ENCODE peak calls at places on chromosomes 4 and X, in nine cellular contexts. One of them, this sample, is unnamed.

GRCh38 chr4:158845166-158846041 is 76.6 kb downstream of the FNIP2 start:
- DNase-seq in IMR-90: no peak
- DNase-seq in CD4-positive, CD25-positive, alpha-beta regulatory T cell: no peak
- DNase-seq in DMS153: no peak
- DNase-seq in activated CD4-positive, alpha-beta T cell treated with anti-CD3 and anti-CD28 coated beads, Interleukin-2, amount 10 ng/mL, durations not matched to agents 7 days and 5 days: no peak
- DNase-seq in progenitor cell of endocrine pancreas: no peak
- DNase-seq in uterus: no peak
- DNase-seq in activated CD8-positive, alpha-beta memory T cell treated with anti-CD3 and anti-CD28 coated beads for 48 hours: no peak
- DNase-seq in stimulated activated CD4-positive, alpha-beta T cell treated with anti-CD3 and anti-CD28 coated beads, Interleukin-12 subunit alpha, Interleukin-12 subunit beta, amount 100 ng/mL, for 4 hours: no peak
- DNase-seq in this sample: no peak

GRCh38 chrX:10617964-10618342 is 2.4 kb downstream of the MID1 start:
- DNase-seq in IMR-90: peak
- DNase-seq in CD4-positive, CD25-positive, alpha-beta regulatory T cell: no peak
- DNase-seq in DMS153: no peak
- DNase-seq in activated CD4-positive, alpha-beta T cell treated with anti-CD3 and anti-CD28 coated beads, Interleukin-2, amount 10 ng/mL, durations not matched to agents 7 days and 5 days: no peak
- DNase-seq in progenitor cell of endocrine pancreas: no peak
- DNase-seq in uterus: no peak
- DNase-seq in activated CD8-positive, alpha-beta memory T cell treated with anti-CD3 and anti-CD28 coated beads for 48 hours: no peak
- DNase-seq in stimulated activated CD4-positive, alpha-beta T cell treated with anti-CD3 and anti-CD28 coated beads, Interleukin-12 subunit alpha, Interleukin-12 subunit beta, amount 100 ng/mL, for 4 hours: no peak
- DNase-seq in this sample: peak

GRCh38 chr4:71020611-71021010 is 27.2 kb downstream of the DCK start:
- DNase-seq in IMR-90: peak
- DNase-seq in CD4-positive, CD25-positive, alpha-beta regulatory T cell: no peak
- DNase-seq in DMS153: no peak
- DNase-seq in activated CD4-positive, alpha-beta T cell treated with anti-CD3 and anti-CD28 coated beads, Interleukin-2, amount 10 ng/mL, durations not matched to agents 7 days and 5 days: no peak
- DNase-seq in progenitor cell of endocrine pancreas: no peak
- DNase-seq in uterus: no peak
- DNase-seq in activated CD8-positive, alpha-beta memory T cell treated with anti-CD3 and anti-CD28 coated beads for 48 hours: no peak
- DNase-seq in stimulated activated CD4-positive, alpha-beta T cell treated with anti-CD3 and anti-CD28 coated beads, Interleukin-12 subunit alpha, Interleukin-12 subunit beta, amount 100 ng/mL, for 4 hours: no peak
- DNase-seq in this sample: no peak

GRCh38 chrX:3820170-3820569 is 106.7 kb upstream of the PRKX start:
- DNase-seq in IMR-90: peak
- DNase-seq in CD4-positive, CD25-positive, alpha-beta regulatory T cell: no peak
- DNase-seq in DMS153: no peak
- DNase-seq in activated CD4-positive, alpha-beta T cell treated with anti-CD3 and anti-CD28 coated beads, Interleukin-2, amount 10 ng/mL, durations not matched to agents 7 days and 5 days: no peak
- DNase-seq in progenitor cell of endocrine pancreas: no peak
- DNase-seq in uterus: no peak
- DNase-seq in activated CD8-positive, alpha-beta memory T cell treated with anti-CD3 and anti-CD28 coated beads for 48 hours: no peak
- DNase-seq in stimulated activated CD4-positive, alpha-beta T cell treated with anti-CD3 and anti-CD28 coated beads, Interleukin-12 subunit alpha, Interleukin-12 subunit beta, amount 100 ng/mL, for 4 hours: no peak
- DNase-seq in this sample: no peak

GRCh38 chr4:165096776-165097175 is 15.9 kb downstream of the TMEM192 start:
- DNase-seq in IMR-90: peak
- DNase-seq in CD4-positive, CD25-positive, alpha-beta regulatory T cell: no peak
- DNase-seq in DMS153: no peak
- DNase-seq in activated CD4-positive, alpha-beta T cell treated with anti-CD3 and anti-CD28 coated beads, Interleukin-2, amount 10 ng/mL, durations not matched to agents 7 days and 5 days: peak
- DNase-seq in progenitor cell of endocrine pancreas: no peak
- DNase-seq in uterus: no peak
- DNase-seq in activated CD8-positive, alpha-beta memory T cell treated with anti-CD3 and anti-CD28 coated beads for 48 hours: no peak
- DNase-seq in stimulated activated CD4-positive, alpha-beta T cell treated with anti-CD3 and anti-CD28 coated beads, Interleukin-12 subunit alpha, Interleukin-12 subunit beta, amount 100 ng/mL, for 4 hours: no peak
- DNase-seq in this sample: peak

GRCh38 chr4:145812902-145813301 is 125.7 kb downstream of the ZNF827 start:
- DNase-seq in IMR-90: no peak
- DNase-seq in CD4-positive, CD25-positive, alpha-beta regulatory T cell: no peak
- DNase-seq in DMS153: no peak
- DNase-seq in activated CD4-positive, alpha-beta T cell treated with anti-CD3 and anti-CD28 coated beads, Interleukin-2, amount 10 ng/mL, durations not matched to agents 7 days and 5 days: no peak
- DNase-seq in progenitor cell of endocrine pancreas: no peak
- DNase-seq in uterus: no peak
- DNase-seq in activated CD8-positive, alpha-beta memory T cell treated with anti-CD3 and anti-CD28 coated beads for 48 hours: no peak
- DNase-seq in stimulated activated CD4-positive, alpha-beta T cell treated with anti-CD3 and anti-CD28 coated beads, Interleukin-12 subunit alpha, Interleukin-12 subunit beta, amount 100 ng/mL, for 4 hours: no peak
- DNase-seq in this sample: no peak

GRCh38 chrX:124401696-124402095 is 55.3 kb downstream of the SH2D1A start:
- DNase-seq in IMR-90: no peak
- DNase-seq in CD4-positive, CD25-positive, alpha-beta regulatory T cell: no peak
- DNase-seq in DMS153: peak
- DNase-seq in activated CD4-positive, alpha-beta T cell treated with anti-CD3 and anti-CD28 coated beads, Interleukin-2, amount 10 ng/mL, durations not matched to agents 7 days and 5 days: no peak
- DNase-seq in progenitor cell of endocrine pancreas: no peak
- DNase-seq in uterus: no peak
- DNase-seq in activated CD8-positive, alpha-beta memory T cell treated with anti-CD3 and anti-CD28 coated beads for 48 hours: no peak
- DNase-seq in stimulated activated CD4-positive, alpha-beta T cell treated with anti-CD3 and anti-CD28 coated beads, Interleukin-12 subunit alpha, Interleukin-12 subunit beta, amount 100 ng/mL, for 4 hours: no peak
- DNase-seq in this sample: no peak

GRCh38 chr4:576991-577498 is 950 bp upstream of the TMEM271 start:
- DNase-seq in IMR-90: no peak
- DNase-seq in CD4-positive, CD25-positive, alpha-beta regulatory T cell: no peak
- DNase-seq in DMS153: no peak
- DNase-seq in activated CD4-positive, alpha-beta T cell treated with anti-CD3 and anti-CD28 coated beads, Interleukin-2, amount 10 ng/mL, durations not matched to agents 7 days and 5 days: no peak
- DNase-seq in progenitor cell of endocrine pancreas: no peak
- DNase-seq in uterus: no peak
- DNase-seq in activated CD8-positive, alpha-beta memory T cell treated with anti-CD3 and anti-CD28 coated beads for 48 hours: no peak
- DNase-seq in stimulated activated CD4-positive, alpha-beta T cell treated with anti-CD3 and anti-CD28 coated beads, Interleukin-12 subunit alpha, Interleukin-12 subunit beta, amount 100 ng/mL, for 4 hours: no peak
- DNase-seq in this sample: peak

GRCh38 chr4:3813151-3813905 is 47.1 kb downstream of the ADRA2C start:
- DNase-seq in IMR-90: no peak
- DNase-seq in CD4-positive, CD25-positive, alpha-beta regulatory T cell: no peak
- DNase-seq in DMS153: no peak
- DNase-seq in activated CD4-positive, alpha-beta T cell treated with anti-CD3 and anti-CD28 coated beads, Interleukin-2, amount 10 ng/mL, durations not matched to agents 7 days and 5 days: no peak
- DNase-seq in progenitor cell of endocrine pancreas: no peak
- DNase-seq in uterus: no peak
- DNase-seq in activated CD8-positive, alpha-beta memory T cell treated with anti-CD3 and anti-CD28 coated beads for 48 hours: no peak
- DNase-seq in stimulated activated CD4-positive, alpha-beta T cell treated with anti-CD3 and anti-CD28 coated beads, Interleukin-12 subunit alpha, Interleukin-12 subunit beta, amount 100 ng/mL, for 4 hours: no peak
- DNase-seq in this sample: no peak

GRCh38 chr4:37968747-37969146 is 8.5 kb downstream of the PTTG2 start:
- DNase-seq in IMR-90: no peak
- DNase-seq in CD4-positive, CD25-positive, alpha-beta regulatory T cell: no peak
- DNase-seq in DMS153: no peak
- DNase-seq in activated CD4-positive, alpha-beta T cell treated with anti-CD3 and anti-CD28 coated beads, Interleukin-2, amount 10 ng/mL, durations not matched to agents 7 days and 5 days: no peak
- DNase-seq in progenitor cell of endocrine pancreas: no peak
- DNase-seq in uterus: no peak
- DNase-seq in activated CD8-positive, alpha-beta memory T cell treated with anti-CD3 and anti-CD28 coated beads for 48 hours: no peak
- DNase-seq in stimulated activated CD4-positive, alpha-beta T cell treated with anti-CD3 and anti-CD28 coated beads, Interleukin-12 subunit alpha, Interleukin-12 subunit beta, amount 100 ng/mL, for 4 hours: no peak
- DNase-seq in this sample: no peak

GRCh38 chrX:65635371-65635770 is 32.1 kb upstream of the MSN start:
- DNase-seq in IMR-90: no peak
- DNase-seq in CD4-positive, CD25-positive, alpha-beta regulatory T cell: no peak
- DNase-seq in DMS153: no peak
- DNase-seq in activated CD4-positive, alpha-beta T cell treated with anti-CD3 and anti-CD28 coated beads, Interleukin-2, amount 10 ng/mL, durations not matched to agents 7 days and 5 days: no peak
- DNase-seq in progenitor cell of endocrine pancreas: no peak
- DNase-seq in uterus: peak
- DNase-seq in activated CD8-positive, alpha-beta memory T cell treated with anti-CD3 and anti-CD28 coated beads for 48 hours: no peak
- DNase-seq in stimulated activated CD4-positive, alpha-beta T cell treated with anti-CD3 and anti-CD28 coated beads, Interleukin-12 subunit alpha, Interleukin-12 subunit beta, amount 100 ng/mL, for 4 hours: no peak
- DNase-seq in this sample: no peak